ENCODE peak calls at places on chromosome 1, in six cellular contexts. One of them, this sample, is unnamed.

GRCh38 chr1:206551985-206552325 is 44.6 kb downstream of the RASSF5 start:
- DNase-seq in stomach: no peak
- DNase-seq in heart left ventricle: no peak
- DNase-seq in GM12892: no peak
- DNase-seq in H54: no peak
- DNase-seq in NB4: no peak
- DNase-seq in this sample: no peak

GRCh38 chr1:23400324-23401110 is 24.0 kb downstream of the TCEA3 start:
- DNase-seq in stomach: no peak
- DNase-seq in heart left ventricle: no peak
- DNase-seq in GM12892: no peak
- DNase-seq in H54: no peak
- DNase-seq in NB4: peak; percentile 52
- DNase-seq in this sample: no peak

GRCh38 chr1:171983584-171983983 is 142.3 kb downstream of the DNM3 start:
- DNase-seq in stomach: no peak
- DNase-seq in heart left ventricle: no peak
- DNase-seq in GM12892: no peak
- DNase-seq in H54: no peak
- DNase-seq in NB4: peak; percentile 11
- DNase-seq in this sample: no peak

GRCh38 chr1:94094466-94095111 is 26.4 kb downstream of the ABCA4 start:
- DNase-seq in stomach: no peak
- DNase-seq in heart left ventricle: peak; percentile 79
- DNase-seq in GM12892: no peak
- DNase-seq in H54: no peak
- DNase-seq in NB4: no peak
- DNase-seq in this sample: no peak

GRCh38 chr1:19731311-19731821 is 66.7 kb downstream of the HTR6 start:
- DNase-seq in stomach: no peak
- DNase-seq in heart left ventricle: no peak
- DNase-seq in GM12892: no peak
- DNase-seq in H54: no peak
- DNase-seq in NB4: no peak
- DNase-seq in this sample: no peak

GRCh38 chr1:151165738-151166505 is at the start of the genes LYSMD1 and SCNM1:
- DNase-seq in stomach: peak; percentile 98
- DNase-seq in heart left ventricle: peak; percentile 98
- DNase-seq in GM12892: peak; percentile 85
- DNase-seq in H54: peak; percentile 98
- DNase-seq in NB4: peak; percentile 99
- DNase-seq in this sample: peak; percentile 99

GRCh38 chr1:74343191-74343590 is 108.0 kb downstream of the TNNI3K start:
- DNase-seq in stomach: no peak
- DNase-seq in heart left ventricle: peak; percentile 42
- DNase-seq in GM12892: no peak
- DNase-seq in H54: no peak
- DNase-seq in NB4: no peak
- DNase-seq in this sample: peak; percentile 0

GRCh38 chr1:109879881-109880525 is 30.6 kb upstream of the CSF1 start:
- DNase-seq in stomach: no peak
- DNase-seq in heart left ventricle: no peak
- DNase-seq in GM12892: no peak
- DNase-seq in H54: no peak
- DNase-seq in NB4: no peak
- DNase-seq in this sample: no peak

GRCh38 chr1:155007253-155007828 is 4.7 kb downstream of the ZBTB7B start:
- DNase-seq in stomach: peak; percentile 86
- DNase-seq in heart left ventricle: peak; percentile 88
- DNase-seq in GM12892: no peak
- DNase-seq in H54: no peak
- DNase-seq in NB4: no peak
- DNase-seq in this sample: no peak

GRCh38 chr1:33327587-33328325 is 6.9 kb upstream of the A3GALT2 start:
- DNase-seq in stomach: peak; percentile 69
- DNase-seq in heart left ventricle: peak; percentile 73
- DNase-seq in GM12892: no peak
- DNase-seq in H54: peak; percentile 74
- DNase-seq in NB4: peak; percentile 45
- DNase-seq in this sample: no peak

GRCh38 chr1:179816196-179816960 is 61.2 kb downstream of the TOR1AIP2 start:
- DNase-seq in stomach: no peak
- DNase-seq in heart left ventricle: peak; percentile 73
- DNase-seq in GM12892: no peak
- DNase-seq in H54: no peak
- DNase-seq in NB4: no peak
- DNase-seq in this sample: no peak

GRCh38 chr1:11354893-11355593 is 82.0 kb downstream of the UBIAD1 start:
- DNase-seq in stomach: no peak
- DNase-seq in heart left ventricle: no peak
- DNase-seq in GM12892: no peak
- DNase-seq in H54: no peak
- DNase-seq in NB4: no peak
- DNase-seq in this sample: no peak

GRCh38 chr1:234564035-234565029 is 45.6 kb downstream of the IRF2BP2 start:
- DNase-seq in stomach: no peak
- DNase-seq in heart left ventricle: no peak
- DNase-seq in GM12892: no peak
- DNase-seq in H54: peak; percentile 59
- DNase-seq in NB4: peak; percentile 66
- DNase-seq in this sample: no peak

GRCh38 chr1:189125694-189126093 is 1352.0 kb downstream of the BRINP3 start:
- DNase-seq in stomach: no peak
- DNase-seq in heart left ventricle: no peak
- DNase-seq in GM12892: no peak
- DNase-seq in H54: no peak
- DNase-seq in NB4: no peak
- DNase-seq in this sample: no peak

GRCh38 chr1:118160825-118161224 is 24.2 kb downstream of the SPAG17 start:
- DNase-seq in stomach: no peak
- DNase-seq in heart left ventricle: no peak
- DNase-seq in GM12892: no peak
- DNase-seq in H54: no peak
- DNase-seq in NB4: no peak
- DNase-seq in this sample: no peak

GRCh38 chr1:978069-978834 is 3.6 kb downstream of the PERM1 start:
- DNase-seq in stomach: no peak
- DNase-seq in heart left ventricle: peak; percentile 72
- DNase-seq in GM12892: no peak
- DNase-seq in H54: no peak
- DNase-seq in NB4: no peak
- DNase-seq in this sample: no peak

GRCh38 chr1:63435136-63435535 is 67.7 kb downstream of the ALG6 start:
- DNase-seq in stomach: no peak
- DNase-seq in heart left ventricle: no peak
- DNase-seq in GM12892: no peak
- DNase-seq in H54: no peak
- DNase-seq in NB4: no peak
- DNase-seq in this sample: no peak

GRCh38 chr1:24373710-24374109 is 39.9 kb downstream of the STPG1 start:
- DNase-seq in stomach: no peak
- DNase-seq in heart left ventricle: no peak
- DNase-seq in GM12892: no peak
- DNase-seq in H54: no peak
- DNase-seq in NB4: no peak
- DNase-seq in this sample: no peak

GRCh38 chr1:155006601-155007101 is 4.0 kb downstream of the ZBTB7B start:
- DNase-seq in stomach: no peak
- DNase-seq in heart left ventricle: no peak
- DNase-seq in GM12892: no peak
- DNase-seq in H54: no peak
- DNase-seq in NB4: peak; percentile 79
- DNase-seq in this sample: peak; percentile 59

GRCh38 chr1:26597629-26598039 is 68.1 kb downstream of the RPS6KA1 start:
- DNase-seq in stomach: no peak
- DNase-seq in heart left ventricle: no peak
- DNase-seq in GM12892: no peak
- DNase-seq in H54: no peak
- DNase-seq in NB4: peak; percentile 77
- DNase-seq in this sample: no peak

GRCh38 chr1:180816132-180816531 is 96.6 kb upstream of the KIAA1614 start:
- DNase-seq in stomach: no peak
- DNase-seq in heart left ventricle: no peak
- DNase-seq in GM12892: no peak
- DNase-seq in H54: no peak
- DNase-seq in NB4: no peak
- DNase-seq in this sample: no peak

GRCh38 chr1:106755682-106756406 is 300.6 kb upstream of the PRMT6 start:
- DNase-seq in stomach: no peak
- DNase-seq in heart left ventricle: no peak
- DNase-seq in GM12892: no peak
- DNase-seq in H54: peak; percentile 2
- DNase-seq in NB4: no peak
- DNase-seq in this sample: no peak
- TF ChIP-seq POLR2A in stomach: no peak
- TF ChIP-seq POLR2A in heart left ventricle: no peak
- TF ChIP-seq POLR2A in GM12892: no peak
- TF ChIP-seq POLR2A in H54: no peak
- TF ChIP-seq POLR2A in NB4: no peak
- TF ChIP-seq POLR2A in this sample: no peak

GRCh38 chr1:185291647-185292046 is 25.4 kb downstream of the IVNS1ABP start:
- DNase-seq in stomach: no peak
- DNase-seq in heart left ventricle: no peak
- DNase-seq in GM12892: no peak
- DNase-seq in H54: no peak
- DNase-seq in NB4: peak; percentile 44
- DNase-seq in this sample: peak; percentile 66

GRCh38 chr1:185291159-185291558 is 25.9 kb downstream of the IVNS1ABP start:
- DNase-seq in stomach: no peak
- DNase-seq in heart left ventricle: no peak
- DNase-seq in GM12892: no peak
- DNase-seq in H54: no peak
- DNase-seq in NB4: no peak
- DNase-seq in this sample: peak; percentile 34

GRCh38 chr1:185288435-185288834 is 28.6 kb downstream of the IVNS1ABP start:
- DNase-seq in stomach: no peak
- DNase-seq in heart left ventricle: no peak
- DNase-seq in GM12892: no peak
- DNase-seq in H54: no peak
- DNase-seq in NB4: no peak
- DNase-seq in this sample: no peak

GRCh38 chr1:185292237-185292636 is 24.8 kb downstream of the IVNS1ABP start:
- DNase-seq in stomach: no peak
- DNase-seq in heart left ventricle: no peak
- DNase-seq in GM12892: no peak
- DNase-seq in H54: no peak
- DNase-seq in NB4: peak; percentile 32
- DNase-seq in this sample: peak; percentile 29

DNA sequence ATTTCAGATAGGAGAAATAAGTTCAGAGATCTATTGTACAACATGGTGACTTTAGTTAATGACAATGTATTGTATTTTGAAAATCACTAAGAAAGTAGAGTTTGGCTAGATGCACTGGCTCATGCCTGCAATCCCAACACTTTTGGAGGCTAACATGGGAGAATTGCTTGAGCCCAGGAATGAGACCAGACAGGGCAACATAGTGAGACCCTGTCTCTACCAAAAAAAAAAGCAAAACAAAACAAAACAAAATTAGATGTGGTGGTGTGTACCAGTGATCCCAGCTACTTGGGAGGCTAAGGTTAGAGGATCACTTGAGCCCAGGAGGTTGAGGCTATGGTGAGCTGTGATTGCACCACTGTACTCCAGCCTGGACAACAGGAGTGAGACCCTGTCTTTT is 27.2 kb downstream of the IVNS1ABP start:
- DNase-seq in stomach: no peak
- DNase-seq in heart left ventricle: no peak
- DNase-seq in GM12892: no peak
- DNase-seq in H54: no peak
- DNase-seq in NB4: no peak
- DNase-seq in this sample: no peak
- TF ChIP-seq POLR2A in stomach: no peak
- TF ChIP-seq POLR2A in heart left ventricle: no peak
- TF ChIP-seq POLR2A in GM12892: no peak
- TF ChIP-seq POLR2A in H54: no peak
- TF ChIP-seq POLR2A in NB4: no peak
- TF ChIP-seq POLR2A in this sample: no peak

DNA sequence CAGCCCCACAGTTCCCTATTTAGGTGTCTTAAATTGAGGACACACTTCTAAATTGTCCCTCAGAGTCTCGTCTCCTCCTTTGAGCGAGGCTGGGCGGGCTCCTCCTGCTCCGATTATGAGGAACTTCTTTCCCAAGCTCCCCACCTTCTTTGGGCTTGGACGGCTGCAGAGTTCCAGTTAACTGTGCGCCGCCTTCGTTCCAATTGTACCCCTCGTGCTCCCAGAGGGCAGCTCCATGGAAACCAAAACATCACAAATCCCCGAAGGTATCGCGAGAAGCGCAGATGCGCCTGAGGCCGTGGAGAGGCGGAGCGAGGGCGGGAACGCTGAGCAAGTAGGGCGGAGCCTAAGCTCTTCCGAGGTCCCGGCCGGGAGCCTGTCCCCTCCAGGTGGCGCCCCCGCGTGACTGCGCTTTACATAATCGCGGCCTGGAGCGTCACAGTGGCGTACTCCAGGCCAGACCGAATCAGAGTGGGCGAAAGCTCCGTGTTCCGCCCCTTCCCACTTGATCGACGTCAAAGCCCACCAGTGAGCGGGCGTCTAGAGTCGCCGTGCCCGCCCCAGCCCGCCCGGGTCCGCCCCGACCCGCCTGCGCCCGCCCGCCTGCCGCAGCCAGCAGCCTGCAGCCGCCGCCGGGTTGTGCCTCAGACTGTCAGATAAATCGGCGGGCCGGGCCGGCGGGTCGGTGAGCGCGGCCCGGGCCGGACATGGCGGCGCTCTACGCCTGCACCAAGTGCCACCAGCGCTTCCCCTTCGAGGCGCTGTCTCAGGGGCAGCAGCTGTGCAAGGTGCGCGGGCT is at the start of gene FAM76A:
- DNase-seq in stomach: peak; percentile 100
- DNase-seq in heart left ventricle: peak; percentile 99
- DNase-seq in GM12892: peak; percentile 97
- DNase-seq in H54: peak; percentile 90
- DNase-seq in NB4: peak; percentile 99
- DNase-seq in this sample: peak; percentile 100
- TF ChIP-seq POLR2A in stomach: no peak
- TF ChIP-seq POLR2A in heart left ventricle: peak; percentile 91
- TF ChIP-seq POLR2A in GM12892: peak; percentile 59
- TF ChIP-seq POLR2A in H54: peak; percentile 32
- TF ChIP-seq POLR2A in NB4: peak; percentile 44
- TF ChIP-seq POLR2A in this sample: peak; percentile 66

GRCh38 chr1:84505167-84506001 is 802 bp upstream of the SPATA1 start:
- DNase-seq in stomach: no peak
- DNase-seq in heart left ventricle: peak; percentile 75
- DNase-seq in GM12892: peak; percentile 46
- DNase-seq in H54: peak; percentile 24
- DNase-seq in NB4: peak; percentile 77
- DNase-seq in this sample: peak; percentile 92
- TF ChIP-seq POLR2A in stomach: no peak
- TF ChIP-seq POLR2A in heart left ventricle: no peak
- TF ChIP-seq POLR2A in GM12892: no peak
- TF ChIP-seq POLR2A in H54: no peak
- TF ChIP-seq POLR2A in NB4: no peak
- TF ChIP-seq POLR2A in this sample: no peak

GRCh38 chr1:54581621-54582035 is 33.6 kb downstream of the ACOT11 start:
- DNase-seq in stomach: peak; percentile 97
- DNase-seq in heart left ventricle: peak; percentile 97
- DNase-seq in GM12892: no peak
- DNase-seq in H54: peak; percentile 98
- DNase-seq in NB4: no peak
- DNase-seq in this sample: peak; percentile 21
- TF ChIP-seq POLR2A in stomach: peak; percentile 38
- TF ChIP-seq POLR2A in heart left ventricle: no peak
- TF ChIP-seq POLR2A in GM12892: no peak
- TF ChIP-seq POLR2A in H54: no peak
- TF ChIP-seq POLR2A in NB4: no peak
- TF ChIP-seq POLR2A in this sample: peak; percentile 37

GRCh38 chr1:114080511-114081144 is 73.0 kb downstream of the SYT6 start:
- DNase-seq in stomach: no peak
- DNase-seq in heart left ventricle: no peak
- DNase-seq in GM12892: no peak
- DNase-seq in H54: no peak
- DNase-seq in NB4: no peak
- DNase-seq in this sample: peak; percentile 71
- TF ChIP-seq POLR2A in stomach: no peak
- TF ChIP-seq POLR2A in heart left ventricle: no peak
- TF ChIP-seq POLR2A in GM12892: no peak
- TF ChIP-seq POLR2A in H54: no peak
- TF ChIP-seq POLR2A in NB4: no peak
- TF ChIP-seq POLR2A in this sample: no peak